ENCODE peak calls at places on chromosomes 1 and 21, in five cellular contexts. One of them, this sample, is unnamed.

GRCh38 chr1:112704908-112705627 is 1.9 kb downstream of the RHOC start:
- DNase-seq in ovary: peak
- DNase-seq in HL-60: peak
- DNase-seq in body of pancreas: peak
- DNase-seq in WERI-Rb-1: peak
- DNase-seq in this sample: peak

GRCh38 chr1:66506991-66507390 is 27.0 kb upstream of the SGIP1 start:
- DNase-seq in ovary: no peak
- DNase-seq in WERI-Rb-1: no peak
- DNase-seq in HL-60: no peak
- DNase-seq in body of pancreas: no peak
- DNase-seq in this sample: no peak

GRCh38 chr21:31370893-31371652 is 27.0 kb upstream of the TIAM1 start:
- DNase-seq in ovary: no peak
- DNase-seq in HL-60: no peak
- DNase-seq in body of pancreas: no peak
- DNase-seq in WERI-Rb-1: no peak
- DNase-seq in this sample: no peak

GRCh38 chr1:152021557-152021956 is 15.2 kb downstream of the S100A11 start:
- DNase-seq in HL-60: no peak
- DNase-seq in ovary: no peak
- DNase-seq in WERI-Rb-1: no peak
- DNase-seq in body of pancreas: no peak
- DNase-seq in this sample: no peak

GRCh38 chr1:41383094-41383852 is 22.0 kb downstream of the FOXO6 start:
- DNase-seq in WERI-Rb-1: no peak
- DNase-seq in ovary: no peak
- DNase-seq in body of pancreas: no peak
- DNase-seq in HL-60: peak
- DNase-seq in this sample: no peak

GRCh38 chr1:159076753-159077656 is at the start of gene AIM2:
- DNase-seq in WERI-Rb-1: no peak
- DNase-seq in HL-60: peak
- DNase-seq in body of pancreas: peak
- DNase-seq in ovary: no peak
- DNase-seq in this sample: no peak

GRCh38 chr1:245156736-245157505 is 2.1 kb downstream of the KIF26B start:
- DNase-seq in HL-60: no peak
- DNase-seq in WERI-Rb-1: no peak
- DNase-seq in ovary: no peak
- DNase-seq in body of pancreas: no peak
- DNase-seq in this sample: no peak

GRCh38 chr1:75327395-75327794 is 193.2 kb downstream of the LHX8 start:
- DNase-seq in WERI-Rb-1: no peak
- DNase-seq in ovary: no peak
- DNase-seq in body of pancreas: no peak
- DNase-seq in HL-60: no peak
- DNase-seq in this sample: no peak

GRCh38 chr1:34199927-34200326 is 23.2 kb downstream of the C1orf94 start:
- DNase-seq in WERI-Rb-1: no peak
- DNase-seq in HL-60: no peak
- DNase-seq in body of pancreas: no peak
- DNase-seq in ovary: no peak
- DNase-seq in this sample: no peak

GRCh38 chr1:113205980-113206766 is 133.2 kb downstream of the LRIG2 start:
- DNase-seq in body of pancreas: no peak
- DNase-seq in ovary: no peak
- DNase-seq in HL-60: no peak
- DNase-seq in WERI-Rb-1: no peak
- DNase-seq in this sample: no peak

GRCh38 chr1:24526940-24527542 is 24.4 kb downstream of the RCAN3 start:
- DNase-seq in WERI-Rb-1: peak
- DNase-seq in HL-60: peak
- DNase-seq in ovary: no peak
- DNase-seq in body of pancreas: peak
- DNase-seq in this sample: no peak

GRCh38 chr1:214702561-214702960 is 99.6 kb downstream of the CENPF start:
- DNase-seq in WERI-Rb-1: no peak
- DNase-seq in ovary: no peak
- DNase-seq in HL-60: no peak
- DNase-seq in body of pancreas: no peak
- DNase-seq in this sample: no peak

GRCh38 chr1:117171900-117172501 is 38.7 kb downstream of the VTCN1 start:
- DNase-seq in WERI-Rb-1: no peak
- DNase-seq in ovary: no peak
- DNase-seq in body of pancreas: peak
- DNase-seq in HL-60: no peak
- DNase-seq in this sample: no peak

GRCh38 chr1:150259758-150260669 is 2.4 kb downstream of the CA14 start:
- DNase-seq in ovary: peak
- DNase-seq in body of pancreas: peak
- DNase-seq in HL-60: no peak
- DNase-seq in WERI-Rb-1: peak
- DNase-seq in this sample: no peak

GRCh38 chr1:43531453-43531905 is 796 bp downstream of the PTPRF start:
- DNase-seq in WERI-Rb-1: peak
- DNase-seq in HL-60: no peak
- DNase-seq in ovary: peak
- DNase-seq in body of pancreas: peak
- DNase-seq in this sample: no peak

GRCh38 chr1:31583995-31584868 is 7.9 kb downstream of the TINAGL1 start:
- DNase-seq in WERI-Rb-1: no peak
- DNase-seq in body of pancreas: peak
- DNase-seq in HL-60: no peak
- DNase-seq in ovary: peak
- DNase-seq in this sample: peak

GRCh38 chr1:203625623-203626189 is 926 bp upstream of the ATP2B4 start:
- DNase-seq in ovary: peak
- DNase-seq in WERI-Rb-1: peak
- DNase-seq in body of pancreas: peak
- DNase-seq in HL-60: peak
- DNase-seq in this sample: no peak

GRCh38 chr1:164771568-164772350 is 212.8 kb downstream of the PBX1 start:
- DNase-seq in ovary: no peak
- DNase-seq in body of pancreas: peak
- DNase-seq in HL-60: no peak
- DNase-seq in WERI-Rb-1: no peak
- DNase-seq in this sample: no peak

GRCh38 chr1:145747398-145748247 is 28.3 kb downstream of the CD160 start:
- DNase-seq in body of pancreas: no peak
- DNase-seq in HL-60: peak
- DNase-seq in ovary: no peak
- DNase-seq in WERI-Rb-1: no peak
- DNase-seq in this sample: no peak

GRCh38 chr1:64545118-64545916 is 75.4 kb downstream of the CACHD1 start:
- DNase-seq in body of pancreas: no peak
- DNase-seq in HL-60: no peak
- DNase-seq in WERI-Rb-1: no peak
- DNase-seq in ovary: no peak
- DNase-seq in this sample: no peak

GRCh38 chr1:92583821-92584760 is 97.4 kb upstream of the GFI1 start:
- DNase-seq in WERI-Rb-1: no peak
- DNase-seq in HL-60: peak
- DNase-seq in body of pancreas: no peak
- DNase-seq in ovary: no peak
- DNase-seq in this sample: no peak

GRCh38 chr1:109259674-109260557 is 10.6 kb downstream of the CELSR2 start:
- DNase-seq in HL-60: no peak
- DNase-seq in WERI-Rb-1: no peak
- DNase-seq in ovary: no peak
- DNase-seq in body of pancreas: no peak
- DNase-seq in this sample: no peak

GRCh38 chr1:59484090-59484489 is 187.2 kb downstream of the FGGY start:
- DNase-seq in WERI-Rb-1: no peak
- DNase-seq in ovary: no peak
- DNase-seq in HL-60: no peak
- DNase-seq in body of pancreas: no peak
- DNase-seq in this sample: no peak

GRCh38 chr21:22536511-22536910 is 1538.3 kb downstream of the NCAM2 start:
- DNase-seq in ovary: no peak
- DNase-seq in WERI-Rb-1: no peak
- DNase-seq in HL-60: no peak
- DNase-seq in body of pancreas: no peak
- DNase-seq in this sample: no peak

GRCh38 chr1:162023181-162023546 is 505 bp downstream of the OLFML2B start:
- DNase-seq in HL-60: no peak
- DNase-seq in ovary: no peak
- DNase-seq in WERI-Rb-1: no peak
- DNase-seq in body of pancreas: no peak
- DNase-seq in this sample: no peak

GRCh38 chr1:145895471-145895870 is 9.8 kb upstream of the ANKRD35 start:
- DNase-seq in ovary: no peak
- DNase-seq in WERI-Rb-1: no peak
- DNase-seq in body of pancreas: no peak
- DNase-seq in HL-60: no peak
- DNase-seq in this sample: no peak

GRCh38 chr1:153534226-153534932 is 1.4 kb downstream of the S100A6 start:
- DNase-seq in WERI-Rb-1: no peak
- DNase-seq in ovary: peak
- DNase-seq in HL-60: no peak
- DNase-seq in body of pancreas: no peak
- DNase-seq in this sample: no peak

GRCh38 chr1:1630191-1630964 is 1.6 kb upstream of the MMP23B start:
- DNase-seq in ovary: peak
- DNase-seq in body of pancreas: peak
- DNase-seq in WERI-Rb-1: no peak
- DNase-seq in HL-60: peak
- DNase-seq in this sample: peak

GRCh38 chr1:68811806-68812205 is 314.9 kb upstream of the DEPDC1 start:
- DNase-seq in WERI-Rb-1: no peak
- DNase-seq in body of pancreas: no peak
- DNase-seq in HL-60: no peak
- DNase-seq in ovary: no peak
- DNase-seq in this sample: no peak

GRCh38 chr1:147171399-147172167 is 687 bp downstream of the PRKAB2 start:
- DNase-seq in HL-60: no peak
- DNase-seq in body of pancreas: no peak
- DNase-seq in ovary: no peak
- DNase-seq in WERI-Rb-1: no peak
- DNase-seq in this sample: no peak

GRCh38 chr1:211762206-211762605 is 68.4 kb downstream of the LPGAT1 start:
- DNase-seq in WERI-Rb-1: peak
- DNase-seq in body of pancreas: no peak
- DNase-seq in HL-60: no peak
- DNase-seq in ovary: no peak
- DNase-seq in this sample: no peak

GRCh38 chr1:48048064-48048463 is 50.9 kb upstream of the TRABD2B start:
- DNase-seq in WERI-Rb-1: no peak
- DNase-seq in HL-60: no peak
- DNase-seq in ovary: no peak
- DNase-seq in body of pancreas: peak
- DNase-seq in this sample: no peak

GRCh38 chr1:61337037-61337436 is 254.7 kb downstream of the NFIA start:
- DNase-seq in body of pancreas: no peak
- DNase-seq in HL-60: no peak
- DNase-seq in ovary: no peak
- DNase-seq in WERI-Rb-1: no peak
- DNase-seq in this sample: no peak
- TF ChIP-seq CTCF in body of pancreas: peak
- TF ChIP-seq CTCF in HL-60: no peak
- TF ChIP-seq CTCF in ovary: no peak
- TF ChIP-seq CTCF in WERI-Rb-1: peak
- TF ChIP-seq CTCF in this sample: no peak

GRCh38 chr1:9730096-9730901 is 78.8 kb downstream of the PIK3CD start:
- DNase-seq in ovary: no peak
- DNase-seq in WERI-Rb-1: no peak
- DNase-seq in body of pancreas: peak
- DNase-seq in HL-60: peak
- DNase-seq in this sample: no peak
- H3K27ac ChIP-seq in ovary: no peak
- H3K27ac ChIP-seq in WERI-Rb-1: no peak
- H3K27ac ChIP-seq in body of pancreas: no peak
- H3K27ac ChIP-seq in HL-60: peak
- H3K27ac ChIP-seq in this sample: no peak

DNA sequence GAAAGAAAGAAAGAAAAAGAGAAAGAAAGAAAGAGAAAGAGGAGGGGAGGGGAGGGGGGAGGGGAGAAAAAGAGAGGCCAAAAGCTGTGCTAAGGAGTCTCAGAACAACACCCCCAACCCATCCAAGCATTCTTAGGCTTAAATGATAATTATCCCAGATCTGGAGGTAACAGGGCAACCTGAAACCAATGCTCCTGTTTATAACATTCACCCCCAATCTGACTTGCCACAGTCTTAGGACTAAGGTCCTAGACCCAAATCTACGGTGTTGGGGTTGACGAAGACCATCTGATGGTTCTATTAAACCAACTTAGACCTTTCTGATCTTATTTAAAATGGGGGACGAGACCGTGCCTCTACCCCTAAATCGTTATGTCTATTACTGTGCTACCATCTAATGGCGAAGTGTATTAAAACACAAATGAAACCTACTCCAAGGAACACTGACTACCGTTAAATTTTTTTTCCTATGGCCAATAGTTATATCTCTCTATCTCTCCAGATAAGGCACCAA is 119.3 kb upstream of the CDC42BPA start:
- DNase-seq in HL-60: no peak
- DNase-seq in ovary: no peak
- DNase-seq in WERI-Rb-1: peak
- DNase-seq in body of pancreas: peak
- DNase-seq in this sample: no peak
- TF ChIP-seq CTCF in HL-60: no peak
- TF ChIP-seq CTCF in ovary: peak
- TF ChIP-seq CTCF in WERI-Rb-1: peak
- TF ChIP-seq CTCF in body of pancreas: peak
- TF ChIP-seq CTCF in this sample: no peak

DNA sequence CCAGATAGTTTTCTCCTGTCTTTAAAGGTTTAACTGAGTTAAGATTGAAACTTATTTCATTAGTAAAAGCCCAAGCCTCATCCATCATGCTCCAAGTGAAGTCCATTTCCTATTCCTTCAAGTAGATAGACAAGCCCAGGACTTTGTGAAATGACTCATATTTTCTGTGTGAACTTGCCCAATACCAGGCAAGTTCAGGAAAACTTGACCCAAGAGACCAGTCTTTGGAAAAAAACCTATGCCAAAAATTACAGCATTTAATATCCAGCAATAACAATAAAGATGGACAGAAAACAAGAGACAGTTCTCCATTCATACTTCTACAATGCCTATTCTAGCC is 405 bp upstream of the RAB29 start:
- DNase-seq in WERI-Rb-1: no peak
- DNase-seq in HL-60: no peak
- DNase-seq in body of pancreas: no peak
- DNase-seq in ovary: no peak
- DNase-seq in this sample: no peak
- H3K27ac ChIP-seq in WERI-Rb-1: no peak
- H3K27ac ChIP-seq in HL-60: no peak
- H3K27ac ChIP-seq in body of pancreas: no peak
- H3K27ac ChIP-seq in ovary: no peak
- H3K27ac ChIP-seq in this sample: peak

GRCh38 chr1:234231061-234231892 is 142.0 kb upstream of the COA6 start:
- DNase-seq in ovary: no peak
- DNase-seq in body of pancreas: no peak
- DNase-seq in WERI-Rb-1: peak
- DNase-seq in HL-60: peak
- DNase-seq in this sample: no peak
- TF ChIP-seq CTCF in ovary: no peak
- TF ChIP-seq CTCF in body of pancreas: no peak
- TF ChIP-seq CTCF in WERI-Rb-1: peak
- TF ChIP-seq CTCF in HL-60: peak
- TF ChIP-seq CTCF in this sample: no peak

GRCh38 chr1:20290624-20291597 is at the start of gene VWA5B1:
- DNase-seq in body of pancreas: peak
- DNase-seq in WERI-Rb-1: peak
- DNase-seq in HL-60: no peak
- DNase-seq in ovary: no peak
- DNase-seq in this sample: no peak
- H3K27ac ChIP-seq in body of pancreas: no peak
- H3K27ac ChIP-seq in WERI-Rb-1: no peak
- H3K27ac ChIP-seq in HL-60: no peak
- H3K27ac ChIP-seq in ovary: no peak
- H3K27ac ChIP-seq in this sample: no peak

This sample was measured in coronary artery.